ENCODE peak calls at places on chromosomes 4 and X, in five cellular contexts. One of them, this sample, is unnamed.

GRCh38 chr4:24514808-24515207 is 69.5 kb downstream of the DHX15 start:
- DNase-seq in IMR-90: no peak
- DNase-seq in H9: no peak
- DNase-seq in H1: no peak
- DNase-seq in neuronal stem cell: no peak
- DNase-seq in this sample: no peak

GRCh38 chr4:173014113-173014558 is 154.5 kb upstream of the GALNT7 start:
- DNase-seq in IMR-90: peak
- DNase-seq in H9: peak
- DNase-seq in H1: peak
- DNase-seq in neuronal stem cell: peak
- DNase-seq in this sample: peak

GRCh38 chr4:136818811-136819210 is 713.5 kb downstream of the PCDH18 start:
- DNase-seq in IMR-90: peak
- DNase-seq in H9: no peak
- DNase-seq in H1: no peak
- DNase-seq in neuronal stem cell: no peak
- DNase-seq in this sample: peak

GRCh38 chr4:99430106-99430505 is 5.0 kb downstream of the ADH7 start:
- DNase-seq in IMR-90: no peak
- DNase-seq in H9: no peak
- DNase-seq in H1: no peak
- DNase-seq in neuronal stem cell: no peak
- DNase-seq in this sample: no peak

GRCh38 chr4:154491731-154492249 is at the start of gene DCHS2:
- DNase-seq in IMR-90: no peak
- DNase-seq in H9: peak
- DNase-seq in H1: no peak
- DNase-seq in neuronal stem cell: peak
- DNase-seq in this sample: no peak

GRCh38 chrX:37361596-37361995 is 12.4 kb downstream of the PRRG1 start:
- DNase-seq in IMR-90: peak
- DNase-seq in H9: no peak
- DNase-seq in H1: no peak
- DNase-seq in neuronal stem cell: no peak
- DNase-seq in this sample: peak

GRCh38 chr4:187417761-187418160 is 577.8 kb upstream of the ZFP42 start:
- DNase-seq in IMR-90: no peak
- DNase-seq in H9: no peak
- DNase-seq in H1: no peak
- DNase-seq in neuronal stem cell: no peak
- DNase-seq in this sample: peak

GRCh38 chr4:88807499-88807898 is 109.9 kb upstream of the NAP1L5 start:
- DNase-seq in IMR-90: no peak
- DNase-seq in H9: no peak
- DNase-seq in H1: no peak
- DNase-seq in neuronal stem cell: no peak
- DNase-seq in this sample: no peak

GRCh38 chr4:6523251-6523650 is 50.8 kb upstream of the PPP2R2C start:
- DNase-seq in IMR-90: peak
- DNase-seq in H9: no peak
- DNase-seq in H1: no peak
- DNase-seq in neuronal stem cell: no peak
- DNase-seq in this sample: peak

GRCh38 chr4:6673660-6674499 is 19.8 kb upstream of the S100P start:
- DNase-seq in IMR-90: peak
- DNase-seq in H9: peak
- DNase-seq in H1: peak
- DNase-seq in neuronal stem cell: peak
- DNase-seq in this sample: peak

GRCh38 chrX:35461164-35461563 is 337.0 kb upstream of the MAGEB16 start:
- DNase-seq in IMR-90: no peak
- DNase-seq in H9: no peak
- DNase-seq in H1: no peak
- DNase-seq in neuronal stem cell: no peak
- DNase-seq in this sample: no peak

DNA sequence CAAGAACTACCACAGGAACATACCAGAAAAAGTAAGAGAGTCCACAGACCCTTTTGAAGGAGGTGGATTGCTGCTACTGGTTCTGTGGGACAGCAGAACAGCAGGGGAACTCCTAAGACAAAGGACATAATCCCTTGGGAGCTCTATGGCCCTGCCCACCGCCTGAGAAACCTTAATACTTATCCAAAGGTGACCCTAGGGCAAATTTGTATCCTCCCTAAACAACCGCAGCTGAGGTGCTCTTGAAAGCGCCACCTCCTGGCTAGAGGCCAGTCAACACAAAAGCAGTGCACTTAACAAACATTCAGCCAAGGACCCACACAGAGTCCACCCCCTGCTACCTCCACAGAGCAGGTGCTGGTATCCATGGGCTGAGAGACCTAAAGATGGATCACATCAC is 136.8 kb downstream of the ADAM29 start:
- DNase-seq in IMR-90: no peak
- DNase-seq in H9: peak
- DNase-seq in H1: peak
- DNase-seq in neuronal stem cell: no peak
- DNase-seq in this sample: no peak
- H2BK15ac ChIP-seq in IMR-90: no peak
- H2BK15ac ChIP-seq in H9: no peak
- H2BK15ac ChIP-seq in H1: no peak
- H2BK15ac ChIP-seq in neuronal stem cell: no peak
- H2BK15ac ChIP-seq in this sample: no peak

GRCh38 chr4:1043162-1043561 is 31.7 kb downstream of the FGFRL1 start:
- DNase-seq in IMR-90: no peak
- DNase-seq in H9: no peak
- DNase-seq in H1: no peak
- DNase-seq in neuronal stem cell: no peak
- DNase-seq in this sample: no peak
- H2AK5ac ChIP-seq in IMR-90: peak
- H2AK5ac ChIP-seq in H9: no peak
- H2AK5ac ChIP-seq in H1: peak
- H2AK5ac ChIP-seq in neuronal stem cell: peak
- H2AK5ac ChIP-seq in this sample: no peak

GRCh38 chr4:55727746-55728145 is 91.6 kb upstream of the NMU start:
- DNase-seq in IMR-90: no peak
- DNase-seq in H9: no peak
- DNase-seq in H1: no peak
- DNase-seq in neuronal stem cell: no peak
- DNase-seq in this sample: no peak

GRCh38 chr4:55722132-55722531 is 86.0 kb upstream of the NMU start:
- DNase-seq in IMR-90: no peak
- DNase-seq in H9: no peak
- DNase-seq in H1: no peak
- DNase-seq in neuronal stem cell: no peak
- DNase-seq in this sample: no peak

GRCh38 chr4:55721651-55722050 is 85.6 kb upstream of the NMU start:
- DNase-seq in IMR-90: no peak
- DNase-seq in H9: no peak
- DNase-seq in H1: no peak
- DNase-seq in neuronal stem cell: no peak
- DNase-seq in this sample: no peak

GRCh38 chr4:55723403-55723802 is 87.3 kb upstream of the NMU start:
- DNase-seq in IMR-90: no peak
- DNase-seq in H9: no peak
- DNase-seq in H1: no peak
- DNase-seq in neuronal stem cell: no peak
- DNase-seq in this sample: no peak

GRCh38 chr4:55725057-55725456 is 89.0 kb upstream of the NMU start:
- DNase-seq in IMR-90: no peak
- DNase-seq in H9: no peak
- DNase-seq in H1: no peak
- DNase-seq in neuronal stem cell: no peak
- DNase-seq in this sample: no peak
- H4K91ac ChIP-seq in IMR-90: no peak
- H4K91ac ChIP-seq in H9: no peak
- H4K91ac ChIP-seq in H1: no peak
- H4K91ac ChIP-seq in neuronal stem cell: no peak
- H4K91ac ChIP-seq in this sample: no peak

GRCh38 chr4:40629401-40630334 is at the start of gene RBM47:
- DNase-seq in IMR-90: peak
- DNase-seq in H9: peak
- DNase-seq in H1: peak
- DNase-seq in neuronal stem cell: peak
- DNase-seq in this sample: peak
- H2BK15ac ChIP-seq in IMR-90: peak
- H2BK15ac ChIP-seq in H9: no peak
- H2BK15ac ChIP-seq in H1: peak
- H2BK15ac ChIP-seq in neuronal stem cell: peak
- H2BK15ac ChIP-seq in this sample: peak

GRCh38 chr4:37966044-37966443 is 5.8 kb downstream of the PTTG2 start:
- DNase-seq in IMR-90: no peak
- DNase-seq in H9: no peak
- DNase-seq in H1: no peak
- DNase-seq in neuronal stem cell: no peak
- DNase-seq in this sample: no peak
- H2AK5ac ChIP-seq in IMR-90: no peak
- H2AK5ac ChIP-seq in H9: no peak
- H2AK5ac ChIP-seq in H1: no peak
- H2AK5ac ChIP-seq in neuronal stem cell: no peak
- H2AK5ac ChIP-seq in this sample: no peak

GRCh38 chrX:19343462-19344206 is at the start of gene PDHA1:
- DNase-seq in IMR-90: peak
- DNase-seq in H9: peak
- DNase-seq in H1: peak
- DNase-seq in neuronal stem cell: peak
- DNase-seq in this sample: peak

GRCh38 chrX:19343085-19343461 is 654 bp upstream of the PDHA1 start:
- DNase-seq in IMR-90: no peak
- DNase-seq in H9: no peak
- DNase-seq in H1: no peak
- DNase-seq in neuronal stem cell: peak
- DNase-seq in this sample: no peak

GRCh38 chrX:19342331-19342906 is 1.3 kb upstream of the PDHA1 start:
- DNase-seq in IMR-90: peak
- DNase-seq in H9: no peak
- DNase-seq in H1: no peak
- DNase-seq in neuronal stem cell: no peak
- DNase-seq in this sample: no peak

GRCh38 chrX:19344661-19345060 is 934 bp downstream of the PDHA1 start:
- DNase-seq in IMR-90: no peak
- DNase-seq in H9: no peak
- DNase-seq in H1: no peak
- DNase-seq in neuronal stem cell: no peak
- DNase-seq in this sample: no peak

GRCh38 chrX:19344207-19344534 is 444 bp downstream of the PDHA1 start:
- DNase-seq in IMR-90: no peak
- DNase-seq in H9: no peak
- DNase-seq in H1: no peak
- DNase-seq in neuronal stem cell: no peak
- DNase-seq in this sample: no peak
- H4K91ac ChIP-seq in IMR-90: no peak
- H4K91ac ChIP-seq in H9: no peak
- H4K91ac ChIP-seq in H1: no peak
- H4K91ac ChIP-seq in neuronal stem cell: no peak
- H4K91ac ChIP-seq in this sample: no peak

GRCh38 chrX:153927686-153927935 is 1.5 kb upstream of the ARHGAP4 start:
- DNase-seq in IMR-90: no peak
- DNase-seq in H9: no peak
- DNase-seq in H1: no peak
- DNase-seq in neuronal stem cell: no peak
- DNase-seq in this sample: no peak

GRCh38 chrX:153925739-153926593 is at the start of gene ARHGAP4:
- DNase-seq in IMR-90: no peak
- DNase-seq in H9: peak
- DNase-seq in H1: no peak
- DNase-seq in neuronal stem cell: no peak
- DNase-seq in this sample: no peak

GRCh38 chrX:153926863-153927685 is 1.0 kb upstream of the ARHGAP4 start:
- DNase-seq in IMR-90: peak
- DNase-seq in H9: peak
- DNase-seq in H1: no peak
- DNase-seq in neuronal stem cell: no peak
- DNase-seq in this sample: peak

GRCh38 chrX:153925387-153925738 is 701 bp downstream of the ARHGAP4 start:
- DNase-seq in IMR-90: no peak
- DNase-seq in H9: no peak
- DNase-seq in H1: no peak
- DNase-seq in neuronal stem cell: no peak
- DNase-seq in this sample: no peak

GRCh38 chrX:153926594-153926862 is 464 bp upstream of the ARHGAP4 start:
- DNase-seq in IMR-90: no peak
- DNase-seq in H9: no peak
- DNase-seq in H1: no peak
- DNase-seq in neuronal stem cell: no peak
- DNase-seq in this sample: no peak
- H2BK15ac ChIP-seq in IMR-90: no peak
- H2BK15ac ChIP-seq in H9: no peak
- H2BK15ac ChIP-seq in H1: no peak
- H2BK15ac ChIP-seq in neuronal stem cell: peak
- H2BK15ac ChIP-seq in this sample: peak